ENCODE peak calls at places on chromosomes 11 and 22, in ten cellular contexts. E, T, F, V, M, G, A, J, O and Y are unnamed samples.

GRCh38 chr22:33438273-33438672 is 380.1 kb upstream of the SYN3 start:
- DNase-seq in J (no peak), G (no peak), T (no peak), F (no peak), E (peak; percentile 10), A (peak; percentile 77), V (peak; percentile 93), M (peak; percentile 96), O (peak; percentile 94), Y (peak; percentile 74)

GRCh38 chr11:44515085-44515484 is 50.4 kb upstream of the CD82 start:
- DNase-seq in G (no peak), T (no peak), F (no peak), A (no peak), E (no peak), M (no peak), V (no peak), O (no peak), J (no peak), Y (no peak)

GRCh38 chr11:112195906-112196305 is 20.6 kb downstream of the BCO2 start:
- DNase-seq in G (no peak), F (peak; percentile 93), E (no peak), O (peak; percentile 23), J (no peak), V (no peak), M (peak; percentile 46), T (no peak), A (peak; percentile 50), Y (peak; percentile 31)

GRCh38 chr11:103997082-103997481 is 39.4 kb upstream of the DDI1 start:
- DNase-seq in T (no peak), A (no peak), F (no peak), G (no peak), O (no peak), V (no peak), J (no peak), M (no peak), E (no peak), Y (no peak)

GRCh38 chr11:1912314-1912878 is 7.1 kb upstream of the TNNT3 start:
- DNase-seq in T (no peak), V (no peak), F (no peak), E (no peak), G (no peak), O (no peak), A (no peak), M (no peak), J (peak; percentile 16), Y (no peak)

GRCh38 chr22:21569459-21570161 is 2.1 kb downstream of the UBE2L3 start:
- DNase-seq in E (no peak), O (no peak), A (no peak), V (no peak), F (no peak), T (no peak), J (no peak), M (no peak), G (no peak), Y (no peak)

GRCh38 chr11:79397252-79397651 is 43.6 kb downstream of the TENM4 start:
- DNase-seq in A (no peak), G (no peak), E (no peak), J (no peak), V (no peak), F (no peak), O (peak; percentile 31), M (peak; percentile 80), T (no peak), Y (no peak)

GRCh38 chr11:85742873-85743275 is 56.9 kb upstream of the CCDC89 start:
- DNase-seq in J (no peak), A (no peak), M (no peak), V (no peak), F (no peak), T (no peak), G (no peak), O (no peak), E (no peak), Y (no peak)

GRCh38 chr11:69498614-69499175 is 17.2 kb downstream of the LINC01488 start:
- DNase-seq in E (no peak), V (no peak), G (no peak), T (no peak), F (no peak), J (no peak), M (no peak), O (no peak), A (no peak), Y (no peak)

DNA sequence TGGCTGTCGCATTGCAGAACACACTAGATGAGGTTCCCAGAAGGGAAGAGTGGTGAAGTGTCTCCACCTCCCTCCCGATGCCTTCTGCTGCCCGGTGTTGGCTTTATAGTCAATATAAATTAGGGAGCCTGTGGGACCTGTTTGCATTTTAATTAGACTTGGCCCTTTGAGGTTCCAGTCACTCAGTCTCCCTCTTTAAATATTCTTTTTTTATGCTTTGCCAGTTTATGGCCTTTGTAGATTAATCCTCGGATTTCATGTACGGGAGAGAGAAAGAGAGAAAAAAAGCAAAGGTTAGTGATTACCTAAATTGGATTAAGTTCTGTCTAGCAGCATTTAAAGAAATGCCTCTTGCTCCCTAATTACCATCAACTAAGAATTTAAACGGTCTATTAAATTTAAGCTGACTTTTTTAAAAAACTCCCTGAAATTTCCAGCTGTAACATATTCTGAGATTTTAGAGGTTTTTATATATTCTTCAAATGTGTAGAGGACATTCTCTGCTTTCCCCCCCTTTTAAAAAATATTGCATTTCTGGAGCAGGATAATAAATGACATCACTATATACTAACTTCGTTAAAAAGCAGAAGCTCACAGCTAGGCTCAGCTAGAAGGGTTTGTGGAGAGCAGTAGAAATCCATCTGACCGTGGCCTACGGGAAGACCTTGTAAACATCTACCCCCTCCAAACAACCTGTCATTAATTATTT is 84.4 kb downstream of the PRR5L start:
- DNase-seq in M (no peak), O (no peak), A (no peak), V (no peak), G (no peak), E (no peak), T (no peak), J (no peak), F (peak; percentile 87), Y (no peak)
- H3K4me3 ChIP-seq in M (no peak overlapping the region), O (no peak overlapping the region), A (no peak overlapping the region), V (no peak overlapping the region), G (peak overlapping the region; percentile 7), E (no peak overlapping the region), T (no peak overlapping the region), J (no peak overlapping the region), F (no peak overlapping the region), Y (no peak overlapping the region)

DNA sequence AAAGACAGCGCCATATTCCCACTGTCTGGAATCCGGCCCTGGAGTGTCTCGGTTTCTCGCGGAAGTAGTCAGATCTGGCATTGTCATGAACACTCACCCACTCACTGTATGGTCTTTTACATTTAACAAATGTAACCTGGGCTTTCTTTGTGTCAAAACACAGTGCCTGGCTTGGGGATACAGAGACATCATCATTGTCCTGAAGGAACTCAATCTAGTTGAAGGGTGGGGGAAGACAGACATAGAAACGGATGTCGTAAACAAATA is 1.3 kb upstream of the NECTIN1 start:
- DNase-seq in M (no peak), T (no peak), A (no peak), G (no peak), E (no peak), V (no peak), O (no peak), F (no peak), J (no peak), Y (no peak)
- H3K4me3 ChIP-seq in M (peak overlapping the region; percentile 58), T (peak overlapping the region; percentile 96), A (peak overlapping the region; percentile 63), G (no peak overlapping the region), E (no peak overlapping the region), V (no peak overlapping the region), O (peak overlapping the region; percentile 63), F (no peak overlapping the region), J (peak overlapping the region; percentile 89), Y (no peak overlapping the region)

GRCh38 chr22:50698546-50698945 is 25.9 kb downstream of the SHANK3 start:
- DNase-seq in O (peak; percentile 40), V (no peak), F (no peak), J (peak; percentile 19), M (no peak), T (peak; percentile 54), E (peak; percentile 7), A (no peak), G (no peak), Y (no peak)

GRCh38 chr22:50696799-50697561 is 24.4 kb downstream of the SHANK3 start:
- DNase-seq in F (peak; percentile 36), O (no peak), J (peak; percentile 20), G (no peak), V (no peak), A (peak; percentile 14), M (no peak), E (peak; percentile 12), T (peak; percentile 30), Y (no peak)

GRCh38 chr22:50696251-50696798 is 23.7 kb downstream of the SHANK3 start:
- DNase-seq in E (no peak), G (no peak), F (no peak), T (peak; percentile 14), J (peak; percentile 12), V (no peak), M (no peak), O (no peak), A (no peak), Y (no peak)

GRCh38 chr22:50699001-50699753 is 26.6 kb downstream of the SHANK3 start:
- DNase-seq in V (no peak), E (peak; percentile 5), A (no peak), G (no peak), M (no peak), T (peak; percentile 33), O (no peak), J (peak; percentile 13), F (no peak), Y (no peak)

GRCh38 chr22:50697667-50698506 is 25.3 kb downstream of the SHANK3 start:
- DNase-seq in O (no peak), E (peak; percentile 10), T (peak; percentile 29), F (no peak), M (no peak), G (no peak), J (peak; percentile 12), V (no peak), A (no peak), Y (no peak)
- H3K4me3 ChIP-seq in O (peak overlapping the region; percentile 54), E (no peak overlapping the region), T (peak overlapping the region; percentile 61), F (peak overlapping the region; percentile 46), M (no peak overlapping the region), G (no peak overlapping the region), J (peak overlapping the region; percentile 67), V (peak overlapping the region; percentile 42), A (peak overlapping the region; percentile 49), Y (peak overlapping the region; percentile 45)

DNA sequence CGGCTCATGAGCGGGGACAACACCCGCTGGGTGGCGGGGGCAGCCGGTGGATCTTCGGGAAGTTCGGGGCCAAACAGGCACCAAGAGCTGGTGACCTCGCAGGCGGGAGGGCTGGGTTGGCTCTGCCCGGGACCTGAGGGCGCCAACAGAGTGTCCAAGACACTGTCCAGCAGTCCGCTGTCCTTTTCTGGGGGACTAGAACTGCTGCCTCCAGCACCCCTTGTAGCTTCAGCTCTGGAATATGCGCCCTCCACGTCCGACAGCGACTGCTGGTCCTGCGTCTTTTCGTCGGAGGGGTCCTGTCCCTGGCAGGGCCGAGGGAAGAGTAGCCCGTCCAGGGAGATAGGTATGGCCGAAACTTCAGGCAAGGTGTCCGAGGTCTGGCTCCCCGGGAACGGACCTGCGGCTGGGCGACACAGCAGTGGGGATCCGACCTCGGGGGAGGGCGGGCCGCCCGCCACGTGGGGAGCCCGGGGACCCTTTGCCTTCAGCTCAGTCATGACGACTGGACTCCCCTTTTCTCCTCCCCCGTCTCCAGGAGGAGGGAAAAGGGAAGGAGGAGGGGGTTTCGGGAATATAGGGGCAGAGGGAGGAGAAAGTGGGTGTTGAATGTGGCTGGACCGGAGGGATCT is 926 bp downstream of the PGR start:
- DNase-seq in T (no peak), G (no peak), E (no peak), F (no peak), J (no peak), A (no peak), M (no peak), V (no peak), O (no peak), Y (no peak)
- H3K4me3 ChIP-seq in T (peak overlapping the region; percentile 94), G (no peak overlapping the region), E (no peak overlapping the region), F (peak overlapping the region; percentile 27), J (peak overlapping the region; percentile 79), A (no peak overlapping the region), M (peak overlapping the region; percentile 59), V (no peak overlapping the region), O (peak overlapping the region; percentile 48), Y (no peak overlapping the region)